ENCODE peak calls at places on chromosomes 12 and 14, in six cellular contexts. One of them, this sample, is unnamed.

GRCh38 chr12:12719496-12719895 is 2.3 kb downstream of the CDKN1B start:
- DNase-seq in GM12892: no peak
- DNase-seq in AG20443: no peak
- DNase-seq in heart left ventricle: no peak
- DNase-seq in stimulated activated CD4-positive, alpha-beta T cell treated with anti-CD3 and anti-CD28 coated beads, Interleukin-12 subunit alpha, Interleukin-12 subunit beta, amount 100 ng/mL, for 4 hours: no peak
- DNase-seq in activated naive CD4-positive, alpha-beta T cell: no peak
- DNase-seq in this sample: no peak

GRCh38 chr12:109802828-109803227 is 30.4 kb downstream of the TRPV4 start:
- DNase-seq in GM12892: no peak
- DNase-seq in AG20443: no peak
- DNase-seq in heart left ventricle: no peak
- DNase-seq in stimulated activated CD4-positive, alpha-beta T cell treated with anti-CD3 and anti-CD28 coated beads, Interleukin-12 subunit alpha, Interleukin-12 subunit beta, amount 100 ng/mL, for 4 hours: no peak
- DNase-seq in activated naive CD4-positive, alpha-beta T cell: no peak
- DNase-seq in this sample: no peak

GRCh38 chr14:90575781-90576180 is 179.0 kb downstream of the CALM1 start:
- DNase-seq in GM12892: no peak
- DNase-seq in AG20443: no peak
- DNase-seq in heart left ventricle: no peak
- DNase-seq in stimulated activated CD4-positive, alpha-beta T cell treated with anti-CD3 and anti-CD28 coated beads, Interleukin-12 subunit alpha, Interleukin-12 subunit beta, amount 100 ng/mL, for 4 hours: no peak
- DNase-seq in activated naive CD4-positive, alpha-beta T cell: no peak
- DNase-seq in this sample: no peak

GRCh38 chr12:22700126-22700525 is 75.2 kb downstream of the ETNK1 start:
- DNase-seq in GM12892: no peak
- DNase-seq in AG20443: peak; percentile 24
- DNase-seq in heart left ventricle: no peak
- DNase-seq in stimulated activated CD4-positive, alpha-beta T cell treated with anti-CD3 and anti-CD28 coated beads, Interleukin-12 subunit alpha, Interleukin-12 subunit beta, amount 100 ng/mL, for 4 hours: no peak
- DNase-seq in activated naive CD4-positive, alpha-beta T cell: no peak
- DNase-seq in this sample: no peak

GRCh38 chr14:39145266-39145966 is 24.7 kb downstream of the TRAPPC6B start:
- DNase-seq in GM12892: no peak
- DNase-seq in AG20443: no peak
- DNase-seq in heart left ventricle: no peak
- DNase-seq in stimulated activated CD4-positive, alpha-beta T cell treated with anti-CD3 and anti-CD28 coated beads, Interleukin-12 subunit alpha, Interleukin-12 subunit beta, amount 100 ng/mL, for 4 hours: no peak
- DNase-seq in activated naive CD4-positive, alpha-beta T cell: no peak
- DNase-seq in this sample: no peak

GRCh38 chr14:30389134-30389900 is 169.6 kb upstream of the G2E3 start:
- DNase-seq in GM12892: no peak
- DNase-seq in AG20443: no peak
- DNase-seq in heart left ventricle: no peak
- DNase-seq in stimulated activated CD4-positive, alpha-beta T cell treated with anti-CD3 and anti-CD28 coated beads, Interleukin-12 subunit alpha, Interleukin-12 subunit beta, amount 100 ng/mL, for 4 hours: no peak
- DNase-seq in activated naive CD4-positive, alpha-beta T cell: no peak
- DNase-seq in this sample: no peak

GRCh38 chr12:105317942-105318614 is 12.4 kb upstream of the C12orf75 start:
- DNase-seq in GM12892: no peak
- DNase-seq in AG20443: no peak
- DNase-seq in heart left ventricle: no peak
- DNase-seq in stimulated activated CD4-positive, alpha-beta T cell treated with anti-CD3 and anti-CD28 coated beads, Interleukin-12 subunit alpha, Interleukin-12 subunit beta, amount 100 ng/mL, for 4 hours: no peak
- DNase-seq in activated naive CD4-positive, alpha-beta T cell: no peak
- DNase-seq in this sample: no peak

GRCh38 chr14:63952933-63953437 is 100.2 kb downstream of the SYNE2 start:
- DNase-seq in GM12892: no peak
- DNase-seq in AG20443: peak; percentile 32
- DNase-seq in heart left ventricle: no peak
- DNase-seq in stimulated activated CD4-positive, alpha-beta T cell treated with anti-CD3 and anti-CD28 coated beads, Interleukin-12 subunit alpha, Interleukin-12 subunit beta, amount 100 ng/mL, for 4 hours: no peak
- DNase-seq in activated naive CD4-positive, alpha-beta T cell: no peak
- DNase-seq in this sample: no peak

GRCh38 chr14:61653507-61653906 is 41.8 kb upstream of the HIF1A start:
- DNase-seq in GM12892: no peak
- DNase-seq in AG20443: peak; percentile 74
- DNase-seq in heart left ventricle: no peak
- DNase-seq in stimulated activated CD4-positive, alpha-beta T cell treated with anti-CD3 and anti-CD28 coated beads, Interleukin-12 subunit alpha, Interleukin-12 subunit beta, amount 100 ng/mL, for 4 hours: no peak
- DNase-seq in activated naive CD4-positive, alpha-beta T cell: no peak
- DNase-seq in this sample: no peak

GRCh38 chr12:43309845-43310405 is 242.1 kb downstream of the ADAMTS20 start:
- DNase-seq in GM12892: no peak
- DNase-seq in AG20443: peak; percentile 16
- DNase-seq in heart left ventricle: no peak
- DNase-seq in stimulated activated CD4-positive, alpha-beta T cell treated with anti-CD3 and anti-CD28 coated beads, Interleukin-12 subunit alpha, Interleukin-12 subunit beta, amount 100 ng/mL, for 4 hours: no peak
- DNase-seq in activated naive CD4-positive, alpha-beta T cell: no peak
- DNase-seq in this sample: no peak

GRCh38 chr12:2384533-2385328 is 331.9 kb downstream of the CACNA1C start:
- DNase-seq in GM12892: no peak
- DNase-seq in AG20443: peak; percentile 78
- DNase-seq in heart left ventricle: no peak
- DNase-seq in stimulated activated CD4-positive, alpha-beta T cell treated with anti-CD3 and anti-CD28 coated beads, Interleukin-12 subunit alpha, Interleukin-12 subunit beta, amount 100 ng/mL, for 4 hours: no peak
- DNase-seq in activated naive CD4-positive, alpha-beta T cell: no peak
- DNase-seq in this sample: no peak

GRCh38 chr12:46629331-46630229 is 196.2 kb downstream of the SLC38A4 start:
- DNase-seq in GM12892: no peak
- DNase-seq in AG20443: no peak
- DNase-seq in heart left ventricle: no peak
- DNase-seq in stimulated activated CD4-positive, alpha-beta T cell treated with anti-CD3 and anti-CD28 coated beads, Interleukin-12 subunit alpha, Interleukin-12 subunit beta, amount 100 ng/mL, for 4 hours: no peak
- DNase-seq in activated naive CD4-positive, alpha-beta T cell: no peak
- DNase-seq in this sample: no peak